ENCODE peak calls at places on chromosomes 6 and 20, in six cellular contexts. Y, O, N, S, I and U are unnamed samples.

GRCh38 chr20:52596261-52596660 is 375.9 kb upstream of the TSHZ2 start:
- DNase-seq in O (no peak), I (no peak), N (no peak), S (no peak), Y (no peak), U (no peak)

GRCh38 chr6:82205793-82206425 is 41.6 kb downstream of the IBTK start:
- DNase-seq in S (peak; percentile 6), I (no peak), Y (peak; percentile 73), N (no peak), O (peak; percentile 4), U (peak; percentile 5)

GRCh38 chr6:91710356-91710755 is 1123.5 kb upstream of the MAP3K7 start:
- DNase-seq in O (no peak), Y (no peak), N (no peak), I (no peak), S (no peak), U (no peak)

GRCh38 chr20:62906209-62906608 is 20.1 kb downstream of the DIDO1 start:
- DNase-seq in S (no peak), I (no peak), O (no peak), Y (no peak), N (peak; percentile 75), U (no peak)

GRCh38 chr6:37618916-37619605 is 78.6 kb downstream of the MDGA1 start:
- DNase-seq in I (no peak), S (peak; percentile 32), Y (no peak), N (no peak), O (no peak), U (no peak)

GRCh38 chr6:40909811-40910210 is 129.2 kb downstream of the UNC5CL start:
- DNase-seq in S (no peak), Y (no peak), N (no peak), O (no peak), I (no peak), U (no peak)

GRCh38 chr6:152720964-152721363 is 23.3 kb downstream of the MYCT1 start:
- DNase-seq in I (no peak), N (no peak), Y (peak; percentile 6), S (peak; percentile 32), O (no peak), U (no peak)

GRCh38 chr20:17969276-17969883 is 562 bp downstream of the MGME1 start:
- DNase-seq in N (no peak), O (no peak), Y (peak; percentile 35), S (no peak), I (no peak), U (peak; percentile 63)

GRCh38 chr20:44810061-44810390 is 320 bp downstream of the RIMS4 start:
- DNase-seq in Y (no peak), I (no peak), O (no peak), S (no peak), N (no peak), U (no peak)

GRCh38 chr20:35174458-35175216 is 2.8 kb downstream of the PROCR start:
- DNase-seq in S (no peak), O (peak; percentile 65), N (no peak), Y (peak; percentile 14), I (no peak), U (peak; percentile 93)

GRCh38 chr6:28807682-28808280 is 116.0 kb downstream of the TRIM27 start:
- DNase-seq in I (peak; percentile 70), N (no peak), Y (peak; percentile 64), O (peak; percentile 38), S (peak; percentile 42), U (peak; percentile 76)

GRCh38 chr6:10719386-10720228 is 3.3 kb upstream of the TMEM14C start:
- DNase-seq in I (no peak), O (no peak), S (no peak), Y (peak; percentile 47), N (peak; percentile 69), U (no peak)

GRCh38 chr20:63167026-63167917 is 48.7 kb downstream of the YTHDF1 start:
- DNase-seq in O (no peak), N (peak; percentile 15), Y (no peak), S (no peak), I (no peak), U (peak; percentile 64)

GRCh38 chr20:23361108-23361650 is 803 bp upstream of the GZF1 start:
- DNase-seq in I (no peak), Y (peak; percentile 55), S (no peak), O (peak; percentile 17), N (no peak), U (no peak)

GRCh38 chr6:43455034-43455747 is at the start of gene DLK2:
- DNase-seq in N (no peak), I (no peak), Y (no peak), O (peak; percentile 55), S (no peak), U (peak; percentile 34)

GRCh38 chr6:15477746-15478145 is 185.1 kb downstream of the DTNBP1 start:
- DNase-seq in I (peak; percentile 26), N (no peak), Y (no peak), S (peak; percentile 27), O (no peak), U (no peak)

GRCh38 chr20:63099426-63100267 is 92.9 kb upstream of the BHLHE23 start:
- DNase-seq in Y (no peak), N (peak; percentile 20), S (no peak), O (no peak), I (no peak), U (peak; percentile 55)

GRCh38 chr20:50855498-50856474 is 60.9 kb downstream of the BCAS4 start:
- DNase-seq in Y (no peak), S (peak; percentile 29), N (no peak), I (peak; percentile 35), O (no peak), U (peak; percentile 83)

GRCh38 chr20:50379049-50379990 is 130.9 kb upstream of the PTPN1 start:
- DNase-seq in N (peak; percentile 95), Y (peak; percentile 81), I (peak; percentile 83), S (peak; percentile 48), O (no peak), U (no peak)

GRCh38 chr20:31915491-31916280 is 36.2 kb downstream of the PDRG1 start:
- DNase-seq in Y (no peak), S (no peak), N (no peak), O (no peak), I (no peak), U (peak; percentile 30)

GRCh38 chr20:23235173-23236027 is 115.2 kb upstream of the NXT1 start:
- DNase-seq in S (peak; percentile 41), Y (peak; percentile 88), O (peak; percentile 57), I (peak; percentile 11), N (peak; percentile 86), U (no peak)

GRCh38 chr20:62642666-62643520 is 590 bp downstream of the SLCO4A1 start:
- DNase-seq in S (peak; percentile 28), I (no peak), Y (peak; percentile 23), N (peak; percentile 62), O (peak; percentile 32), U (peak; percentile 79)

GRCh38 chr6:8983202-8983688 is 547.9 kb upstream of the SLC35B3 start:
- DNase-seq in O (peak; percentile 81), N (peak; percentile 61), S (peak; percentile 24), Y (peak; percentile 78), I (peak; percentile 56), U (peak; percentile 55)

GRCh38 chr6:7218586-7218985 is 94.4 kb downstream of the SSR1 start:
- DNase-seq in S (no peak), N (no peak), I (no peak), Y (peak; percentile 30), O (no peak), U (no peak)

GRCh38 chr6:149373511-149373910 is 26.6 kb upstream of the SUMO4 start:
- DNase-seq in O (no peak), N (no peak), I (no peak), S (no peak), Y (no peak), U (no peak)

GRCh38 chr6:119602215-119603178 is 252.9 kb upstream of the MAN1A1 start:
- DNase-seq in N (no peak), Y (no peak), O (no peak), I (peak; percentile 37), S (peak; percentile 72), U (no peak)

GRCh38 chr20:57290178-57290484 is 23.7 kb upstream of the BMP7 start:
- DNase-seq in Y (no peak), N (no peak), S (no peak), O (no peak), I (no peak), U (no peak)

GRCh38 chr6:91713911-91714310 is 1127.0 kb upstream of the MAP3K7 start:
- DNase-seq in O (no peak), I (no peak), Y (peak; percentile 5), S (peak; percentile 44), N (no peak), U (no peak)

GRCh38 chr6:144008501-144009245 is 614 bp upstream of the PLAGL1 start:
- DNase-seq in S (no peak), Y (no peak), O (no peak), N (no peak), I (no peak), U (no peak)

GRCh38 chr6:111928139-111928538 is 54.9 kb upstream of the FYN start:
- DNase-seq in I (no peak), Y (no peak), S (no peak), O (no peak), N (no peak), U (no peak)

GRCh38 chr6:98847767-98848538 is 13.6 kb downstream of the POU3F2 start:
- DNase-seq in O (no peak), I (no peak), Y (no peak), S (no peak), N (peak; percentile 40), U (no peak)

GRCh38 chr6:159007510-159007909 is 7.5 kb upstream of the RSPH3 start:
- DNase-seq in N (no peak), S (no peak), Y (no peak), I (no peak), O (no peak), U (no peak)